ENCODE peak calls at places on chromosome 4, in nine cellular contexts. V is astrocyte; H is neural progenitor cell; D is stimulated activated CD8-positive, alpha-beta memory T cell treated with anti-CD3 and anti-CD28 coated beads, Interleukin-15, amount 100 ng/mL, for 24 hours; U is activated T-cell treated with anti-CD3 and anti-CD28 coated beads, Interleukin-2, amount 50 U/mL, for 72 hours; L is NCI-H510A treated with DMSO at 0.1 percent for 48 hours; I is EH; O is ACHN; K is coronary artery. B is an unnamed sample.

GRCh38 chr4:94410678-94411206 is 41.0 kb upstream of the PDLIM5 start:
- DNase-seq in L (peak), D (no peak), H (no peak), U (no peak), I (peak), V (no peak), O (peak), K (peak), B (peak)

GRCh38 chr4:125303058-125303457 is 11.7 kb upstream of the FAT4 start:
- DNase-seq in I (peak), H (no peak), L (no peak), U (no peak), D (no peak), O (no peak), V (peak), K (no peak), B (no peak)

GRCh38 chr4:186722856-186723206 is 825 bp downstream of the FAT1 start:
- DNase-seq in O (no peak), U (no peak), K (no peak), H (no peak), I (no peak), V (no peak), L (no peak), D (no peak), B (no peak)

GRCh38 chr4:7323872-7324650 is 110.7 kb downstream of the PSAPL1 start:
- DNase-seq in U (no peak), V (no peak), H (peak), D (no peak), O (peak), K (no peak), I (no peak), L (peak), B (no peak)

GRCh38 chr4:43373201-43373600 is 480.7 kb downstream of the GRXCR1 start:
- DNase-seq in V (no peak), I (no peak), D (no peak), H (no peak), U (no peak), L (no peak), O (no peak), K (no peak), B (no peak)

GRCh38 chr4:26964512-26964911 is 103.9 kb downstream of the STIM2 start:
- DNase-seq in K (no peak), I (peak), V (peak), O (no peak), H (no peak), D (no peak), U (no peak), L (no peak), B (no peak)

GRCh38 chr4:25449270-25449669 is 72.2 kb downstream of the ANAPC4 start:
- DNase-seq in D (no peak), O (no peak), U (no peak), K (no peak), V (peak), L (no peak), I (peak), H (no peak), B (no peak)

GRCh38 chr4:87030606-87031441 is 96.0 kb downstream of the AFF1 start:
- DNase-seq in U (no peak), K (no peak), V (peak), D (no peak), L (no peak), H (peak), I (no peak), O (no peak), B (no peak)

GRCh38 chr4:139177888-139178609 is 1.0 kb upstream of the ELF2 start:
- DNase-seq in D (peak), V (peak), O (peak), U (peak), K (peak), I (peak), H (peak), L (peak), B (peak)

GRCh38 chr4:189785257-189785656 is 155.4 kb upstream of the FRG1 start:
- DNase-seq in L (no peak), D (no peak), V (no peak), K (no peak), U (no peak), I (no peak), O (no peak), H (peak), B (no peak)

GRCh38 chr4:92618968-92619367 is 315.2 kb downstream of the GRID2 start:
- DNase-seq in H (no peak), K (no peak), L (no peak), U (no peak), I (no peak), V (peak), O (no peak), D (no peak), B (peak)

GRCh38 chr4:71549516-71550160 is 210.8 kb downstream of the SLC4A4 start:
- DNase-seq in U (no peak), H (no peak), L (no peak), O (no peak), I (peak), D (no peak), V (no peak), K (no peak), B (no peak)

GRCh38 chr4:173827707-173828106 is 297.7 kb upstream of the HAND2 start:
- DNase-seq in K (no peak), O (peak), I (no peak), H (peak), U (no peak), V (no peak), L (no peak), D (no peak), B (no peak)

GRCh38 chr4:3745886-3746656 is 20.1 kb upstream of the ADRA2C start:
- DNase-seq in K (no peak), H (peak), V (no peak), U (no peak), D (no peak), L (peak), O (no peak), I (peak), B (no peak)

GRCh38 chr4:8159522-8160232 is 1.1 kb upstream of the ABLIM2 start:
- DNase-seq in L (no peak), H (no peak), I (no peak), U (no peak), V (no peak), D (no peak), K (no peak), O (no peak), B (no peak)

GRCh38 chr4:39526283-39526682 is 956 bp downstream of the UGDH start:
- DNase-seq in O (no peak), V (no peak), I (peak), D (no peak), U (no peak), L (no peak), K (no peak), H (peak), B (no peak)

GRCh38 chr4:82431026-82431745 is 796 bp downstream of the ENOPH1 start:
- DNase-seq in U (peak), I (peak), H (no peak), K (no peak), V (peak), O (peak), D (no peak), L (peak), B (no peak)

GRCh38 chr4:147491076-147491475 is 10.2 kb downstream of the EDNRA start:
- DNase-seq in V (no peak), U (no peak), K (no peak), I (no peak), L (no peak), D (no peak), O (no peak), H (no peak), B (no peak)

GRCh38 chr4:7660176-7660540 is 225.4 kb upstream of the PSAPL1 start:
- DNase-seq in O (no peak), V (no peak), U (no peak), H (no peak), D (no peak), L (no peak), K (no peak), I (no peak), B (no peak)

GRCh38 chr4:41135761-41136160 is 78.6 kb downstream of the APBB2 start:
- DNase-seq in H (no peak), V (no peak), L (no peak), U (no peak), O (no peak), K (no peak), D (no peak), I (peak), B (no peak)

GRCh38 chr4:101393256-101393655 is 45.9 kb upstream of the PPP3CA start:
- DNase-seq in H (no peak), D (no peak), K (no peak), L (no peak), O (peak), I (peak), V (peak), U (no peak), B (peak)

GRCh38 chr4:142473218-142473959 is 372.7 kb downstream of the INPP4B start:
- DNase-seq in H (no peak), U (no peak), I (no peak), V (no peak), L (peak), O (no peak), D (no peak), K (no peak), B (no peak)

GRCh38 chr4:159227378-159227777 is 124.5 kb downstream of the RAPGEF2 start:
- DNase-seq in D (no peak), L (peak), H (no peak), O (no peak), K (no peak), I (peak), U (no peak), V (peak), B (no peak)

GRCh38 chr4:28350485-28350884 is 1489.8 kb downstream of the STIM2 start:
- DNase-seq in I (peak), D (no peak), V (no peak), L (no peak), K (no peak), U (no peak), O (no peak), H (no peak), B (peak)

GRCh38 chr4:26061248-26061986 is 147.4 kb downstream of the SMIM20 start:
- DNase-seq in U (peak), K (no peak), I (peak), O (peak), H (peak), L (no peak), D (no peak), V (peak), B (no peak)

GRCh38 chr4:153142700-153143438 is 61.4 kb upstream of the TRIM2 start:
- DNase-seq in D (no peak), O (peak), K (peak), H (peak), L (peak), U (peak), I (peak), V (peak), B (peak)

GRCh38 chr4:187270154-187270553 is 546.5 kb upstream of the FAT1 start:
- DNase-seq in I (no peak), U (no peak), L (no peak), V (no peak), K (no peak), D (no peak), O (no peak), H (no peak), B (no peak)

GRCh38 chr4:165326831-165327210 is 648 bp upstream of the MSMO1 start:
- DNase-seq in K (peak), O (peak), V (no peak), L (peak), I (no peak), U (peak), D (no peak), H (peak), B (peak)

B was measured in NCI-H226.